ENCODE peak calls at places on chromosomes 5 and 9, in seven cellular contexts. C is AG04450, U is heart left ventricle, M is NB4, A is pancreas, Z is foreskin fibroblast, T is ovary. J is an unnamed sample.
A peak's percentile ranks its signal among the peaks of the same experiment; 100 is the strongest.

GRCh38 chr5:38403407-38403806 is 145.0 kb downstream of the EGFLAM start:
- DNase-seq in T (no peak), U (no peak), A (no peak), Z (peak; percentile 60), M (no peak), C (no peak), J (no peak)

GRCh38 chr5:131664929-131665328 is 29.9 kb upstream of the RAPGEF6 start:
- DNase-seq in U (no peak), Z (no peak), T (no peak), C (no peak), M (no peak), A (no peak), J (no peak)

GRCh38 chr5:159135896-159136531 is 36.3 kb upstream of the EBF1 start:
- DNase-seq in T (no peak), A (no peak), Z (peak; percentile 71), M (no peak), U (no peak), C (no peak), J (no peak)

GRCh38 chr5:80863708-80864107 is 96.5 kb upstream of the RASGRF2 start:
- DNase-seq in U (no peak), T (no peak), M (no peak), C (no peak), A (no peak), Z (no peak), J (no peak)

GRCh38 chr5:127648997-127649550 is at the start of gene CTXN3:
- DNase-seq in U (no peak), T (no peak), M (no peak), A (no peak), C (no peak), Z (no peak), J (no peak)

GRCh38 chr5:962386-962785 is 46.2 kb upstream of the NKD2 start:
- DNase-seq in M (no peak), T (no peak), U (peak; percentile 21), Z (no peak), C (no peak), A (no peak), J (no peak)

GRCh38 chr9:14515564-14516198 is 177.6 kb downstream of the ZDHHC21 start:
- DNase-seq in U (no peak), M (no peak), A (no peak), T (no peak), C (no peak), Z (no peak), J (no peak)

GRCh38 chr5:103315455-103315854 is 56.9 kb downstream of the MACIR start:
- DNase-seq in M (no peak), A (no peak), T (no peak), U (no peak), Z (no peak), C (no peak), J (no peak)

GRCh38 chr9:93295031-93295430 is 111.1 kb downstream of the WNK2 start:
- DNase-seq in T (peak; percentile 64), Z (no peak), M (no peak), C (no peak), U (no peak), A (no peak), J (no peak)

GRCh38 chr9:13351768-13352386 is 72.4 kb upstream of the MPDZ start:
- DNase-seq in Z (peak; percentile 67), A (no peak), M (peak; percentile 63), U (no peak), C (peak; percentile 11), T (no peak), J (peak; percentile 10)

GRCh38 chr5:173781826-173782670 is 106.1 kb upstream of the CPEB4 start:
- DNase-seq in U (peak; percentile 90), A (peak; percentile 32), T (peak; percentile 77), M (peak; percentile 87), C (peak; percentile 85), Z (peak; percentile 97), J (peak; percentile 73)

GRCh38 chr5:134577796-134578577 is 52.5 kb downstream of the JADE2 start:
- DNase-seq in C (peak; percentile 37), M (peak; percentile 76), Z (peak; percentile 87), A (peak; percentile 57), U (peak; percentile 76), T (peak; percentile 89), J (no peak)

GRCh38 chr5:88281322-88281721 is 12.7 kb upstream of the TMEM161B start:
- DNase-seq in C (no peak), T (no peak), M (no peak), U (no peak), A (no peak), Z (no peak), J (no peak)

GRCh38 chr5:59557572-59557971 is 336.0 kb downstream of the PDE4D start:
- DNase-seq in C (no peak), M (no peak), A (no peak), U (no peak), Z (no peak), T (no peak), J (no peak)

GRCh38 chr5:2897276-2897990 is 146.0 kb upstream of the IRX2 start:
- DNase-seq in A (no peak), Z (no peak), U (no peak), C (no peak), M (no peak), T (no peak), J (no peak)

GRCh38 chr9:784916-785315 is 56.6 kb upstream of the DMRT1 start:
- DNase-seq in C (no peak), M (no peak), Z (no peak), T (no peak), U (no peak), A (no peak), J (no peak)

GRCh38 chr5:142015781-142016533 is 3.1 kb upstream of the GNPDA1 start:
- DNase-seq in Z (peak; percentile 57), U (peak; percentile 29), A (no peak), M (peak; percentile 81), T (no peak), C (no peak), J (peak; percentile 60)

GRCh38 chr5:17190242-17190778 is 27.1 kb upstream of the BASP1 start:
- DNase-seq in U (no peak), Z (peak; percentile 88), M (peak; percentile 73), A (no peak), T (no peak), C (peak; percentile 72), J (peak; percentile 45)

GRCh38 chr5:45737153-45737552 is 41.0 kb upstream of the HCN1 start:
- DNase-seq in U (no peak), A (no peak), C (no peak), T (no peak), M (no peak), Z (no peak), J (peak; percentile 19)

GRCh38 chr9:79651251-79651795 is 79.6 kb downstream of the TLE4 start:
- DNase-seq in Z (peak; percentile 38), M (peak; percentile 92), C (no peak), T (no peak), A (no peak), U (no peak), J (no peak)

GRCh38 chr5:141868541-141868940 is 9.7 kb downstream of the PCDH1 start:
- DNase-seq in A (no peak), U (peak; percentile 19), M (no peak), Z (no peak), C (no peak), T (peak; percentile 8), J (no peak)

GRCh38 chr9:113222482-113222841 is 1.1 kb downstream of the SLC31A1 start:
- DNase-seq in Z (peak; percentile 53), C (no peak), A (peak; percentile 4), M (peak; percentile 2), T (no peak), U (no peak), J (peak; percentile 19)

GRCh38 chr5:136075339-136075885 is 46.6 kb downstream of the TGFBI start:
- DNase-seq in M (no peak), Z (peak; percentile 36), U (no peak), T (no peak), A (no peak), C (no peak), J (no peak)
- TF ChIP-seq CTCF in M (no peak), Z (no peak), U (no peak), T (no peak), A (no peak), C (peak; percentile 20), J (no peak)

GRCh38 chr9:98709968-98710965 is 1.5 kb upstream of the GABBR2 start:
- DNase-seq in M (peak; percentile 60), U (no peak), C (peak; percentile 29), Z (peak; percentile 72), T (no peak), A (no peak), J (no peak)

GRCh38 chr9:98707158-98708102 is 1.3 kb downstream of the GABBR2 start:
- DNase-seq in T (no peak), A (peak; percentile 17), C (peak; percentile 46), Z (peak; percentile 86), M (peak; percentile 73), U (peak; percentile 43), J (no peak)

GRCh38 chr9:98708933-98709911 is at the start of gene GABBR2:
- DNase-seq in Z (peak; percentile 21), M (no peak), T (no peak), A (no peak), U (no peak), C (no peak), J (no peak)

GRCh38 chr9:98708103-98708932 is 417 bp downstream of the GABBR2 start:
- DNase-seq in A (no peak), T (no peak), M (no peak), U (no peak), Z (peak; percentile 15), C (no peak), J (no peak)

GRCh38 chr9:98706651-98707103 is 2.1 kb downstream of the GABBR2 start:
- DNase-seq in C (no peak), Z (peak; percentile 43), T (no peak), A (no peak), M (peak; percentile 14), U (no peak), J (no peak)
- H3K4me3 ChIP-seq in C (peak overlapping the region; percentile 56), Z (no peak overlapping the region), T (no peak overlapping the region), A (no peak overlapping the region), M (no peak overlapping the region), U (peak overlapping the region; percentile 4), J (no peak overlapping the region)

GRCh38 chr5:139560752-139561654 is at the start of gene UBE2D2:
- DNase-seq in U (peak; percentile 98), Z (peak; percentile 100), M (peak; percentile 99), A (peak; percentile 97), C (peak; percentile 97), T (peak; percentile 98), J (peak; percentile 59)
- TF ChIP-seq CTCF in U (no peak), Z (no peak), M (no peak), A (no peak), C (no peak), T (no peak), J (no peak)

GRCh38 chr9:133635098-133635497 is 1.1 kb upstream of the DBH start:
- DNase-seq in C (no peak), M (no peak), T (no peak), Z (no peak), U (no peak), A (no peak), J (no peak)
- H3K4me3 ChIP-seq in C (no peak overlapping the region), M (no peak overlapping the region), T (no peak overlapping the region), Z (no peak overlapping the region), U (no peak overlapping the region), A (no peak overlapping the region), J (no peak overlapping the region)

GRCh38 chr5:86807046-86807712 is 189.4 kb downstream of the COX7C start:
- DNase-seq in U (no peak), T (no peak), M (no peak), A (no peak), Z (no peak), C (no peak), J (no peak)
- TF ChIP-seq CTCF in U (no peak), T (no peak), M (no peak), A (no peak), Z (no peak), C (no peak), J (no peak)

J was measured in epithelial cell of proximal tubule.